ENCODE peak calls at places on chromosomes 5 and 9, in five cellular contexts. B is Peyer's patch, D is tibial artery, E is H7, Y is PC-9. H is an unnamed sample.

GRCh38 chr9:87540444-87541105 is 42.9 kb downstream of the DAPK1 start:
- DNase-seq in B (no peak), D (no peak), E (no peak), Y (no peak), H (no peak)

GRCh38 chr5:147901555-147901954 is 4.8 kb downstream of the C5orf46 start:
- DNase-seq in B (no peak), D (peak), E (no peak), Y (no peak), H (no peak)

GRCh38 chr5:154168395-154168794 is 22.1 kb upstream of the GALNT10 start:
- DNase-seq in B (no peak), D (no peak), E (no peak), Y (no peak), H (no peak)

GRCh38 chr5:386432-387341 is 56.3 kb upstream of the EXOC3 start:
- DNase-seq in B (no peak), D (no peak), E (peak), Y (peak), H (peak)

GRCh38 chr5:96807099-96807654 is 568 bp downstream of the ERAP1 start:
- DNase-seq in B (peak), D (peak), E (peak), Y (peak), H (peak)

GRCh38 chr5:135185461-135186075 is 151.5 kb upstream of the PITX1 start:
- DNase-seq in B (no peak), D (no peak), E (no peak), Y (no peak), H (no peak)

GRCh38 chr5:159345336-159345735 is 15.0 kb upstream of the IL12B start:
- DNase-seq in B (no peak), D (no peak), E (no peak), Y (no peak), H (no peak)

GRCh38 chr5:141861194-141861593 is 17.0 kb downstream of the PCDH1 start:
- DNase-seq in B (no peak), D (no peak), E (no peak), Y (no peak), H (no peak)

GRCh38 chr5:14250094-14250777 is 107.1 kb downstream of the TRIO start:
- DNase-seq in B (no peak), D (no peak), E (peak), Y (no peak), H (no peak)

GRCh38 chr5:52801329-52801728 is 13.6 kb downstream of the ITGA1 start:
- DNase-seq in B (no peak), D (no peak), E (no peak), Y (no peak), H (no peak)

GRCh38 chr9:88084816-88085215 is 53.5 kb downstream of the SPATA31C2 start:
- DNase-seq in B (no peak), D (no peak), E (no peak), Y (no peak), H (no peak)

GRCh38 chr9:36402536-36402935 is 2.5 kb upstream of the RNF38 start:
- DNase-seq in B (no peak), D (no peak), E (no peak), Y (no peak), H (no peak)

GRCh38 chr5:144368556-144368955 is 197.9 kb downstream of the KCTD16 start:
- DNase-seq in B (no peak), D (no peak), E (no peak), Y (no peak), H (no peak)

GRCh38 chr5:7927466-7928375 is 58.8 kb downstream of the MTRR start:
- DNase-seq in B (peak), D (no peak), E (peak), Y (peak), H (no peak)

GRCh38 chr5:1731091-1731639 is 68.5 kb downstream of the MRPL36 start:
- DNase-seq in B (peak), D (no peak), E (peak), Y (no peak), H (peak)

GRCh38 chr9:129989740-129990139 is 53.2 kb downstream of the FNBP1 start:
- DNase-seq in B (no peak), D (peak), E (no peak), Y (peak), H (no peak)

GRCh38 chr5:69206528-69207190 is 17.3 kb downstream of the CENPH start:
- DNase-seq in B (no peak), D (no peak), E (no peak), Y (peak), H (no peak)

DNA sequence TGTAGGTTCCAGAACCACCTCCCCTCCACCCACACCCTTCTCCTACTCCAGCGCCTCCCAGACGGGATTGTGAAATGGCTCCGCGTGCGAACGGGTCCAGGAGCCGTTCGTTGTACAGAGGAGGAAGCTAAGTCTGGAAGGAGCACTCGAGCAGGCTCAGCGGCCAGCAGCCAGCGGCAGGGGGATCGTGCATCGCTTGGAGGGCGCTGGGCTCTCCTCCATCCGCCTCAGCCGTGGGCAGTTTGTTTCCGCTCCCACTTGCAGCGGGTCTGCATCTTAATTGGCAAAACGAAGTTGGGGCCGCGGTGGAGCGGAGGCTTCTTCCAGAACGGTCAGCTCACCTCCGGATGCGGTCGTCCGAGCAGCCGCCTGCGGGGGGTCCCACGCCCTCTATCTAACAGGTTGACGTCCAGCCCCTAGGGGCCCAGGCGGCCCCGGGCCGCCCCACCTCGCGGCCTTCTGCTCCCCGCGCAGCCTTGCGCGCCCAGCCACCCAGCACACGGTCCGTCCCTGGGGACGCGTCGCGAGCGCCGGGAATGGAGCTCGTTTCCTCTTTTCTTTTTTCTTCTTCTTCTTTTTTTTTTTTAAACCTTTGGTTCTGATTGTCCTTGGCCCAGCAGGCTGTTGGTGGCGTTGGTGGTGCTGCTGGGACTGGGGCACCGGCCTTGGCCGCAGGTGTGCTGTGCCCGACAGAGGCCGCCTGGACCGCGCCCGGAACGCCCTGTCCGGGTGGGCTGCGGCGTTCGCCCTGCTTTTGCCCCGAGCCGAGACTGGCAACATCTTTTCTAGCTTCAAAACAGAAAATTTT is 3.9 kb upstream of the BARX1 start:
- DNase-seq in B (no peak), D (no peak), E (peak), Y (no peak), H (no peak)
- H3K4me3 ChIP-seq in B (peak), D (peak), E (peak), Y (no peak), H (peak)

GRCh38 chr5:76717222-76718083 is 1.5 kb downstream of the F2R start:
- DNase-seq in B (no peak), D (no peak), E (no peak), Y (no peak), H (no peak)
- H3K4me3 ChIP-seq in B (peak), D (peak), E (no peak), Y (no peak), H (peak)

GRCh38 chr5:132410451-132411381 is 41.2 kb downstream of the SLC22A5 start:
- DNase-seq in B (peak), D (peak), E (peak), Y (peak), H (peak)

GRCh38 chr5:132408965-132409364 is 39.5 kb downstream of the SLC22A5 start:
- DNase-seq in B (no peak), D (no peak), E (no peak), Y (no peak), H (peak)

GRCh38 chr5:132408456-132408855 is 38.9 kb downstream of the SLC22A5 start:
- DNase-seq in B (no peak), D (no peak), E (no peak), Y (no peak), H (peak)

GRCh38 chr5:132413567-132413966 is 44.1 kb downstream of the SLC22A5 start:
- DNase-seq in B (no peak), D (no peak), E (no peak), Y (no peak), H (no peak)

DNA sequence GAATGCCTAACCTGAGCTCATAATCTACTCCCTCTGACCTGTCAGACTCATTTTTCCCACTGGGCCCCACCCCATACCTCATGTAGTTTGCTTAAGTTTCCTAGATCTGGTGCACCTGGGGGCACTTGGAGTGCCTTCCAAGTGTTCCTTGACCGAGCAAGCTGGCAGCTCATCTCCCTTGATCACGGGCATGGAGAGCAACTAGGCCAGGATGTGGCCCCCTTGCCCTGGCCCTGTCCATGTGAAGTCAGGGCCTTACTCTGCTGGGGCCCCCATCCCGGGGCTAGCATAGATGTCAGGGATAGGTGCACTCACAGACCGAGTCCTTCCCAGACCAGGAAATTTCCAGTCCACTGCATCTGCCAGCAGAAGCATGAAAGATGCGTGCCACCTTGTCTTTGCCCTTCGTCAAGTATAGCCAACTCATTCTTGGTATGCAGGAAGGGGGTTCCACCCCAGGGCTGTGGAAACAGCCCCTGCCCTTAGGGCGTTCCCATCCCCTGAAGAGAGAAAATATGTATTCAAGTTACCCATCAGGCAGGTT is 41.9 kb downstream of the SLC22A5 start:
- DNase-seq in B (peak), D (no peak), E (no peak), Y (peak), H (peak)
- H3K4me3 ChIP-seq in B (peak), D (peak), E (peak), Y (peak), H (peak)

DNA sequence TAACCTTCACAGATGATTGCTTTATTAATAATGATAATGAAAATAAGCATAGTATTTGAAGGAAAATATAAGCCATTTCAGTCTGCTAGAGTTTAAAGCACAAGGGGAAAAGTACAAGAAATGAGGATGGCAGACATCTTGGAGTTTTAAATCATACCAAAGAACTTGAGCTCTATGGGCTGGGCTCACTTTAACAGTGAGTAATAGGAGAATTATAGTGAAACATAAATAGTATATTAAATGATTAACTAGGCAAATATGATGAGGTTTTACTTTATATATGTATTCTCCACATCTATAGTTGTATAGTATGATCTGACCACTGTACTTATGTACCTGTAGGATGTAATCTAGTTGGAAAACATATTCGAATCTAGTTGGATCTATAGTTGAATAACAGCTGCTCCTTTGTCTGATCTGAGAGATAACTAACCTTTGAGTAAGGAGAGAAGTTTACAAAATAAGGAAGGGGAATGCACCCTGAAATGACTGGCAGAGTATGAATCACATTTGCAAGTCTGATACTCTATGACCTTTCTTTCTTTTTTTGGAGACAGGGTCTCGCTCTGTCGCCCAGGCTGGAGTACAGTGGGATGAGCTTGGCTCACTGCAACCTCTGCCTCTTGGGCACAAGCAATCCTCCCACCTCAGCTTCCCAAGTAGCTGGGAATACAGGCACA is 17.6 kb downstream of the MEGF9 start:
- DNase-seq in B (no peak), D (no peak), E (no peak), Y (no peak), H (no peak)
- H3K4me3 ChIP-seq in B (no peak), D (no peak), E (no peak), Y (no peak), H (no peak)

DNA sequence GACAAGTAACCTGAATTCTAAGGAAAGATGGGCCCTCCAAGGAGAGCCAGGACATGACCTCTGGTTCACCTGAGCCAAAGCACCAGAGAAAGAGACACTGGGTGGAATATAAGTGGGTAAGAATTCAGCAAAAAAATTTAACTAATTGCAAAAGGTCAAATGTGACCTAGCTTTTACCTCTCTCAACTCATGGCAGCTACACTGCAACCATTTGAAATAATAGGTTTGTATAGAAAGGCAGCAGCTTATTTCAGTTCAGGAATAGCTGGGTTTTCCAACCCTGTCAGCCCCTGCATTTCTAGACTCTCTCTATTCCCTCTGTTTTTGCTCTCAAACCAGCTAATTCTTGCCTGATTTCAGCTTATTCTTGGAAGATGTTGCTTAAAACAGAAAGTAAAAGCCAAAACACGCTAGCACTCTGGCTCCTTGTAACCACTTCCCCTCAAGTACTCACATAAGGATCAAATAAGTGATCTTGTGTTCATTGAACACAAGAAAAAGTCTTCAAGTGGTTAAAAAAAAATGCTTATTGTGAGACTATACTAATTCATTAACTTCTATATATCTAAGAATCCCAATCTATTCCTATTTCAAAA is 101.1 kb upstream of the NR4A3 start:
- DNase-seq in B (no peak), D (no peak), E (no peak), Y (no peak), H (no peak)
- H3K4me3 ChIP-seq in B (peak), D (no peak), E (no peak), Y (no peak), H (peak)